ENCODE peak calls at places on chromosomes 13 and 19, in four cellular contexts. R is PC-3; B is CD8-positive, alpha-beta T cell; L is testis. G is an unnamed sample.
A peak's percentile ranks its signal among the peaks of the same experiment; 100 is the strongest.

GRCh38 chr13:48094781-48095502 is at the start of gene MED4:
- DNase-seq in B (peak; percentile 98), R (peak; percentile 91), L (peak; percentile 96), G (peak; percentile 95)

GRCh38 chr19:23802290-23802689 is 43.6 kb upstream of the ZNF681 start:
- DNase-seq in B (no peak), L (no peak), R (no peak), G (no peak)

GRCh38 chr19:1210227-1210538 is 4.6 kb downstream of the STK11 start:
- DNase-seq in B (no peak), L (peak; percentile 62), R (no peak), G (no peak)

GRCh38 chr13:27583645-27584044 is 36.7 kb downstream of the LNX2 start:
- DNase-seq in L (no peak), B (no peak), R (no peak), G (no peak)

GRCh38 chr19:1672038-1672768 is 19.8 kb upstream of the TCF3 start:
- DNase-seq in R (peak; percentile 47), L (peak; percentile 42), B (peak; percentile 68), G (no peak)

GRCh38 chr13:100304241-100304640 is 215.3 kb downstream of the PCCA start:
- DNase-seq in R (no peak), L (no peak), B (no peak), G (no peak)

GRCh38 chr13:62684359-62684758 is 1268.7 kb upstream of the PCDH20 start:
- DNase-seq in R (no peak), L (no peak), B (no peak), G (no peak)

GRCh38 chr19:8120636-8121480 is 28.5 kb downstream of the FBN3 start:
- DNase-seq in B (no peak), L (no peak), R (no peak), G (no peak)

GRCh38 chr13:68190826-68191225 is 960.7 kb upstream of the PCDH9 start:
- DNase-seq in B (no peak), L (no peak), R (peak; percentile 78), G (no peak)

GRCh38 chr13:73372691-73373627 is 314.2 kb downstream of the KLF5 start:
- DNase-seq in L (no peak), B (no peak), R (no peak), G (no peak)

GRCh38 chr13:82827704-82828103 is 1054.6 kb downstream of the SLITRK1 start:
- DNase-seq in R (no peak), B (no peak), L (no peak), G (no peak)

GRCh38 chr19:811511-812048 is 10.2 kb downstream of the PLPPR3 start:
- DNase-seq in B (no peak), R (no peak), L (no peak), G (no peak)

GRCh38 chr19:19386373-19386869 is 19.1 kb upstream of the GATAD2A start:
- DNase-seq in B (peak; percentile 27), L (no peak), R (no peak), G (no peak)
- TF ChIP-seq CTCF in B (no peak), L (no peak), R (peak; percentile 38), G (no peak)

DNA sequence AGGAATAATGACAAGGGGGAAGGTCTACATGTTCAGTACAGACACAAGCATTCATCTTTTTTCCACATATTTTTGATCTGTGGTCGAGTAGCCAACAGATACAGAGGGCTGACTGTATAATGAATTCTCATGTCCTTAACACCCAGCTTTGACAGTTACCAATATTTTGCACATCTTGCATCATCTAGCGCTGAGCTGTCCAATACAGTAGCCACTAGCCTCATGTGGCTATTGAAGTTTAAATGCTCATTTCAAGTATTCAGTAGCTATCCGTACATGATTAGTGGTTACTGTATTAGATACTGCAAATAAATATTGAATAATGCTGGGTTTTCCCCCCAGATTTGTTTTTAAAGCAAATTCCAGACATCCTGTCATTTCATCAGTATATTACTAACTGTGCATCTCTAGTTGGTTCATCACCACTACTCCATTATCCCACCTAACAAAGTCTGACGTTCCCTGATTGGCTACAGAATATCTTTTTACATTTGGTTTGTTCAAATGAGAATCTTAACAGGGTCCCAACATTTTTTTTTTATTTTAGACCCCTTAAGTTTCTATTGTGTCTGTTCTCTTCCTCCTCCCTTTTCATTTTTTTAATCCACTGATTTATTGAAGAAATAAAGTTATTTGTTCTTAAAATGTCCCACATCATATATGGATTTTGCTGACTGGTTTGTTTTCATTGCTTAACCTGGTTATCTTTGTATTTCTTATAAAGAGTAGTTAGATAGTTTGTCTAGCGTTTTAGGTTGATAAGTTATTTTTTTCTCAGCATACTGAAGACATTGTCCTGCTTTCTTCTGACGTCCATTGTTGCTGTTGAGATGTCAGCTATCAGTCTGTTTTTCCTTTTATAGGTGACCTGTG is 8.2 kb downstream of the ZNF177 start:
- DNase-seq in R (no peak), B (no peak), L (no peak), G (no peak)
- H3K9me3 ChIP-seq in R (peaks cover 55% of the 10 kb centered on the region), B (peaks cover 31% of the 10 kb centered on the region), L (no peaks in the 10 kb centered on the region), G (peaks cover 35% of the 10 kb centered on the region)

GRCh38 chr19:37999309-38000213 is 92.6 kb downstream of the SIPA1L3 start:
- DNase-seq in R (peak; percentile 96), L (no peak), B (no peak), G (no peak)
- H3K27ac ChIP-seq in R (peak overlapping the region; percentile 96), L (no peak overlapping the region), B (no peak overlapping the region), G (peak overlapping the region; percentile 28)

GRCh38 chr19:35142531-35143230 is 374 bp upstream of the FXYD7 start:
- DNase-seq in B (peak; percentile 87), R (peak; percentile 63), L (peak; percentile 60), G (no peak)
- TF ChIP-seq CTCF in B (peak; percentile 58), R (no peak), L (no peak), G (no peak)

DNA sequence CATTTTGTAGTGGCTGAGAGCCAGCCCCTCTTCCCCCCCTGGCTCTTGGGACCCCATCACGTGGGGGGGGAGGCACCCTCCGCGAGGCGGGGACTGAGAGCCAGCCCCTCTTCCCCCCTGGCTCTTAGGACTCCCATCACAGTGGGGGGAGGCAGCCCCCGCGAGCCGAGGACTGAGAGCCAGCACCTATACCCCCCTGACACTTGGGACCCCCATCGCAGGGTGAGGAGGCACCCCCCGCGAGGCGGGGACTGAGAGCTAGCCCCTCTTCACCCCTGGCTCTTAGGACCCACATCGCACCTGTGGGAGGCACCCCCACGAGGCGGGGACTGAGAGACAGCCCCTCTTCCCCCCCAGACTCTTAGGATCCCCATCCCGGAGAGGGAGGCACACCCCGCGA is 2426.5 kb upstream of the PCDH20 start:
- DNase-seq in R (no peak), L (no peak), B (no peak), G (no peak)
- H3K9me3 ChIP-seq in R (no peaks in the 10 kb centered on the region), L (no peaks in the 10 kb centered on the region), B (no peaks in the 10 kb centered on the region), G (no peaks in the 10 kb centered on the region)

GRCh38 chr19:40466219-40467006 is at the start of gene SPTBN4:
- DNase-seq in R (no peak), B (peak; percentile 68), L (peak; percentile 39), G (peak; percentile 36)

GRCh38 chr19:40464059-40465024 is 1.2 kb downstream of the BLVRB start:
- DNase-seq in L (peak; percentile 89), B (peak; percentile 76), R (peak; percentile 94), G (peak; percentile 92)

GRCh38 chr19:40465025-40465780 is at the start of gene BLVRB:
- DNase-seq in R (peak; percentile 39), B (no peak), L (no peak), G (no peak)

GRCh38 chr19:40467007-40467565 is 285 bp downstream of the SPTBN4 start:
- DNase-seq in B (no peak), R (no peak), L (no peak), G (no peak)

GRCh38 chr19:40465781-40466218 is 255 bp upstream of the BLVRB start:
- DNase-seq in L (peak; percentile 100), R (peak; percentile 99), B (peak; percentile 100), G (peak; percentile 100)
- H3K27ac ChIP-seq in L (peak overlapping the region; percentile 81), R (peak overlapping the region; percentile 70), B (peak overlapping the region; percentile 41), G (peak overlapping the region; percentile 82)

DNA sequence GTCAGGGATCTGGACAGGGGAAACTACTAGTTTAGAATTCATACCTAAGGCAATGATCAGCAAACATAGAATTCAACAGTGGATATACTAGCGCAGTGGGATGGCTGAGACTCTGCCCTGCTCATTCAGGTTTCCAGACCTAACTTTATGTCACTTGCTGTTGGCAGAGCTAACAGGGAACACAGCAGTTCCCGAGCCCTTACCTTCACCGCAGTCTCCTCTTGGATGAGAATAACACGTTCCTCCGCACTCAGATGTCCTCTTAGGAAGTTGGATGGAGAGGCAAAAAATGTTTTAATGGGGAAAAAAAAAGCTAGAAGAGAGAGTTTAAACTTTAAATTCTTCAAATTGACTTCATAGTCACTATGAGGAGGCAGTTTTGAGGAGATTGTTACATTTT is 159.7 kb upstream of the FREM2 start:
- DNase-seq in R (no peak), B (no peak), L (no peak), G (no peak)
- TF ChIP-seq CTCF in R (no peak), B (no peak), L (no peak), G (no peak)

G was measured in lung.